ENCODE peak calls at places on chromosomes 5 and 9, in six cellular contexts. G, U, M, F, W and C are unnamed samples.

GRCh38 chr5:114391321-114391720 is 29.5 kb downstream of the KCNN2 start:
- DNase-seq in G (no peak), U (peak; percentile 18), M (no peak), F (no peak), W (no peak), C (no peak)

GRCh38 chr5:174295736-174296481 is 250.4 kb downstream of the NSG2 start:
- DNase-seq in G (no peak), U (peak; percentile 11), M (no peak), F (no peak), W (no peak), C (no peak)

GRCh38 chr9:14308751-14309140 is 5.2 kb downstream of the NFIB start:
- DNase-seq in G (no peak), U (no peak), M (no peak), F (no peak), W (no peak), C (no peak)

GRCh38 chr5:97142521-97143254 is at the start of gene LIX1:
- DNase-seq in G (no peak), U (no peak), M (no peak), F (peak; percentile 9), W (no peak), C (no peak)

GRCh38 chr9:136052991-136053756 is 41.9 kb downstream of the NACC2 start:
- DNase-seq in G (no peak), U (no peak), M (no peak), F (no peak), W (no peak), C (no peak)

GRCh38 chr9:35972093-35972492 is 14.1 kb upstream of the OR2S2 start:
- DNase-seq in G (no peak), U (no peak), M (no peak), F (peak; percentile 38), W (no peak), C (no peak)

GRCh38 chr5:116439891-116440290 is 134.7 kb downstream of the SEMA6A start:
- DNase-seq in G (no peak), U (no peak), M (no peak), F (no peak), W (no peak), C (no peak)

GRCh38 chr5:119168401-119168800 is 97.5 kb downstream of the DMXL1 start:
- DNase-seq in G (no peak), U (no peak), M (no peak), F (no peak), W (no peak), C (no peak)

GRCh38 chr5:134819404-134819963 is 26.3 kb upstream of the C5orf24 start:
- DNase-seq in G (no peak), U (no peak), M (no peak), F (no peak), W (no peak), C (no peak)

GRCh38 chr9:112921549-112921948 is 30.9 kb upstream of the SLC46A2 start:
- DNase-seq in G (no peak), U (peak; percentile 42), M (no peak), F (no peak), W (peak; percentile 57), C (no peak)

GRCh38 chr5:55234171-55234700 is 828 bp upstream of the CCNO start:
- DNase-seq in G (no peak), U (no peak), M (no peak), F (no peak), W (no peak), C (no peak)

GRCh38 chr9:132485454-132485853 is 75.4 kb downstream of the CFAP77 start:
- DNase-seq in G (no peak), U (no peak), M (no peak), F (no peak), W (no peak), C (no peak)

GRCh38 chr5:53343187-53343586 is 137.2 kb upstream of the FST start:
- DNase-seq in G (no peak), U (peak; percentile 97), M (no peak), F (no peak), W (peak; percentile 98), C (peak; percentile 85)

GRCh38 chr9:131067625-131068024 is 28.7 kb upstream of the AIF1L start:
- DNase-seq in G (no peak), U (no peak), M (no peak), F (no peak), W (no peak), C (no peak)

GRCh38 chr9:112620998-112621694 is 96.8 kb downstream of the INIP start:
- DNase-seq in G (no peak), U (no peak), M (no peak), F (no peak), W (no peak), C (no peak)

GRCh38 chr9:136857166-136857565 is 5.0 kb downstream of the MAMDC4 start:
- DNase-seq in G (peak; percentile 14), U (no peak), M (no peak), F (no peak), W (no peak), C (no peak)

GRCh38 chr5:163401271-163401670 is 36.1 kb upstream of the CCNG1 start:
- DNase-seq in G (no peak), U (no peak), M (no peak), F (no peak), W (no peak), C (no peak)

GRCh38 chr5:97797994-97798451 is 615.0 kb upstream of the RIOK2 start:
- DNase-seq in G (no peak), U (peak; percentile 31), M (no peak), F (no peak), W (no peak), C (no peak)

GRCh38 chr5:144487761-144488160 is 317.1 kb downstream of the KCTD16 start:
- DNase-seq in G (no peak), U (no peak), M (no peak), F (no peak), W (no peak), C (no peak)

GRCh38 chr9:116737137-116737546 is 50.0 kb downstream of the TRIM32 start:
- DNase-seq in G (peak; percentile 55), U (peak; percentile 36), M (peak; percentile 14), F (peak; percentile 25), W (peak; percentile 13), C (peak; percentile 8)

GRCh38 chr5:151082976-151083651 is 2.3 kb upstream of the TNIP1 start:
- DNase-seq in G (no peak), U (no peak), M (peak; percentile 39), F (peak; percentile 48), W (no peak), C (no peak)

GRCh38 chr5:7094626-7095025 is 301.3 kb upstream of the ADCY2 start:
- DNase-seq in G (no peak), U (no peak), M (no peak), F (no peak), W (no peak), C (no peak)

GRCh38 chr9:4760122-4760521 is 19.1 kb upstream of the AK3 start:
- DNase-seq in G (no peak), U (no peak), M (no peak), F (no peak), W (no peak), C (no peak)

GRCh38 chr9:4764033-4764432 is 23.0 kb upstream of the AK3 start:
- DNase-seq in G (no peak), U (no peak), M (no peak), F (no peak), W (no peak), C (no peak)

GRCh38 chr9:4762108-4762888 is 21.3 kb upstream of the AK3 start:
- DNase-seq in G (peak; percentile 68), U (peak; percentile 59), M (peak; percentile 72), F (peak; percentile 80), W (peak; percentile 43), C (peak; percentile 30)

GRCh38 chr9:4768681-4769080 is 24.1 kb upstream of the RCL1 start:
- DNase-seq in G (no peak), U (no peak), M (no peak), F (no peak), W (no peak), C (no peak)

GRCh38 chr9:4762889-4763521 is 22.0 kb upstream of the AK3 start:
- DNase-seq in G (peak; percentile 38), U (no peak), M (no peak), F (no peak), W (no peak), C (no peak)
- TF ChIP-seq CTCF in G (no peak), U (no peak), M (no peak), F (no peak), W (no peak), C (no peak)

DNA sequence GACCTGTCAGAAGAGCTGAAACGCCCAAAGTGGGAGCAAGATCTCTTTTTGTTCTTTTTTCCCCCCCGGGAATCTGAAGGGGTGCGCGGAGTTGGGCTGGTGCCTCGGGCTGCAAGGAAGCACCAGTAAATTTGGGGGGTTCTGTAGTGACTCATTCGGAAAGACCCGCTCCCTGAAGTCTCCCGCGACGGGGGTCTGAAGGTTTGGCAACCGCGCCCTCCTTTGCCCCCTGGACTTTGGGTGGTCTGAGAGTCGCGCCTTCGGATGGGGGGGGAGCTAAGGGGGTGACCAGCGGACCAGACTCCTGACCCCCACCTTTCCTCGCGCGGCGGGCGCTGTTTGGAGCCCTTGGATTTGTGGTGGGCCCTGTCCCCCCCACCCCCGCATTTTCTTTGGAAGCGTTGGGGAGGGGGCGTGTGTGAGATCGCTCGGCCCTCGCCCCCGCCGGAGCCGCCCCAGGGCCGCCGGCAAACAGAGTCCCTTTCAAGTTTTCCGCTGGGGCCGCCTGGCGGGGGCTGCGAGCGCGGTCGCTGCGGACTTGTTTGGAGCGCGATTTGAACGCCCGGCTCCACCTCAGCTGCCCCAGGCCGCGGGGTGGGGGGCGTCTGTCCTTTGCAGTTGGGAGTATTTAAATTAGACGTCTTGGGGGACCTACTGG is 2.0 kb downstream of the CXXC5 start:
- DNase-seq in G (peak; percentile 64), U (no peak), M (no peak), F (peak; percentile 40), W (no peak), C (no peak)
- TF ChIP-seq CTCF in G (peak; percentile 66), U (no peak), M (peak; percentile 5), F (peak; percentile 12), W (peak; percentile 51), C (peak; percentile 35)

GRCh38 chr5:108079754-108080153 is 302.1 kb downstream of the FBXL17 start:
- DNase-seq in G (no peak), U (no peak), M (no peak), F (no peak), W (peak; percentile 7), C (no peak)
- TF ChIP-seq CTCF in G (no peak), U (no peak), M (no peak), F (no peak), W (peak; percentile 6), C (no peak)

GRCh38 chr5:130104895-130105684 is 200.8 kb downstream of the CHSY3 start:
- DNase-seq in G (no peak), U (peak; percentile 55), M (no peak), F (no peak), W (peak; percentile 27), C (no peak)

GRCh38 chr5:130110333-130110732 is 206.1 kb downstream of the CHSY3 start:
- DNase-seq in G (no peak), U (no peak), M (no peak), F (no peak), W (no peak), C (no peak)

GRCh38 chr5:130112246-130112645 is 208.0 kb downstream of the CHSY3 start:
- DNase-seq in G (no peak), U (no peak), M (no peak), F (no peak), W (no peak), C (no peak)

GRCh38 chr5:130111723-130112122 is 207.5 kb downstream of the CHSY3 start:
- DNase-seq in G (no peak), U (no peak), M (no peak), F (no peak), W (no peak), C (no peak)

DNA sequence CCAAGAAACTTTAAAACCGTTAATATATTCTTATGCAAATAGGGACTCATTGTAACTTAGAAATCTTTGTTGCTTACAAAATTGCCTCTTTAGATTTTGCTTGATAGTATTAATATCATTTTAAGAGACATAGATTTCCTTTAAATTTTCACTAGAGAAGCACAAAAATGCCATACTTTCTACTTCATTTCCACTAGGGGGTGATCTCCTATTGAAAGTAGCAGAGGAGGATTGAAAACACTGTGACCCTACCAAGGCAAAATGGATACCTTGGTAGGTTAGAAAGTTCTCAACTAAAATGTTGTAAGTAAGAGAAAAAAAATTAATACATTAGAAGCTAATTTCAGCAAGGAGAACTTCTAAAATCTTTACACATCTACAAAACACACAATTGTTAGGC is 204.9 kb downstream of the CHSY3 start:
- DNase-seq in G (no peak), U (no peak), M (no peak), F (no peak), W (peak; percentile 8), C (no peak)
- TF ChIP-seq CTCF in G (peak; percentile 62), U (peak; percentile 51), M (peak; percentile 45), F (no peak), W (peak; percentile 56), C (peak; percentile 66)